ENCODE peak calls at places on chromosome 3, in four cellular contexts. R, L, B and V are unnamed samples.

GRCh38 chr3:190516416-190516815 is 2.5 kb downstream of the IL1RAP start:
- DNase-seq in R (no peak), L (no peak), B (no peak), V (no peak)

GRCh38 chr3:175356899-175357324 is 497.8 kb downstream of the NAALADL2 start:
- DNase-seq in R (no peak), B (no peak), L (no peak), V (no peak)

GRCh38 chr3:14525685-14526631 is 14.2 kb downstream of the GRIP2 start:
- DNase-seq in B (no peak), R (peak; percentile 60), L (no peak), V (no peak)

GRCh38 chr3:13783556-13783955 is 96.3 kb downstream of the WNT7A start:
- DNase-seq in L (no peak), R (no peak), B (no peak), V (no peak)

GRCh38 chr3:44862221-44862637 is 517 bp downstream of the TMEM42 start:
- DNase-seq in R (no peak), B (peak; percentile 46), L (no peak), V (no peak)

GRCh38 chr3:41288785-41289184 is 89.5 kb downstream of the CTNNB1 start:
- DNase-seq in L (no peak), B (no peak), R (no peak), V (no peak)

GRCh38 chr3:12967751-12968209 is 105.4 kb downstream of the IQSEC1 start:
- DNase-seq in R (peak; percentile 97), L (no peak), B (no peak), V (no peak)

GRCh38 chr3:23734481-23734880 is 71.3 kb upstream of the UBE2E1 start:
- DNase-seq in R (no peak), L (no peak), B (no peak), V (no peak)

GRCh38 chr3:159263750-159264561 is 462.1 kb downstream of the MFSD1 start:
- DNase-seq in R (no peak), L (peak; percentile 15), B (peak; percentile 45), V (peak; percentile 2)

GRCh38 chr3:13274874-13275332 is 145.2 kb downstream of the NUP210 start:
- DNase-seq in L (no peak), B (no peak), R (peak; percentile 11), V (no peak)

GRCh38 chr3:170330366-170330765 is 27.1 kb upstream of the SKIL start:
- DNase-seq in L (no peak), R (no peak), B (no peak), V (no peak)

GRCh38 chr3:47522082-47522987 is 8.8 kb upstream of the ELP6 start:
- DNase-seq in R (peak; percentile 89), B (peak; percentile 75), L (peak; percentile 21), V (peak; percentile 74)

GRCh38 chr3:57434041-57434440 is 110.1 kb downstream of the DNAH12 start:
- DNase-seq in L (no peak), B (peak; percentile 0), R (no peak), V (peak; percentile 22)

GRCh38 chr3:44117239-44117638 is 124.4 kb upstream of the TOPAZ1 start:
- DNase-seq in B (no peak), L (no peak), R (no peak), V (no peak)

GRCh38 chr3:197374951-197375560 is 76.6 kb upstream of the DLG1 start:
- DNase-seq in L (no peak), B (no peak), R (no peak), V (no peak)